ENCODE peak calls at places on chromosomes 16 and 17, in four cellular contexts. One of them, this sample, is unnamed.

GRCh38 chr16:56950051-56950450 is 11.7 kb upstream of the CETP start:
- DNase-seq in left ventricle myocardium inferior: no peak
- DNase-seq in tibial artery: peak; percentile 54
- DNase-seq in upper lobe of right lung: no peak
- DNase-seq in this sample: no peak

GRCh38 chr17:78717431-78717980 is 64.6 kb downstream of the CYTH1 start:
- DNase-seq in left ventricle myocardium inferior: no peak
- DNase-seq in tibial artery: no peak
- DNase-seq in upper lobe of right lung: no peak
- DNase-seq in this sample: no peak

GRCh38 chr16:1319041-1319440 is 9.6 kb downstream of the UBE2I start:
- DNase-seq in left ventricle myocardium inferior: no peak
- DNase-seq in tibial artery: no peak
- DNase-seq in upper lobe of right lung: no peak
- DNase-seq in this sample: no peak

GRCh38 chr17:62627219-62627903 is at the start of gene MRC2:
- DNase-seq in left ventricle myocardium inferior: peak; percentile 74
- DNase-seq in tibial artery: peak; percentile 86
- DNase-seq in upper lobe of right lung: peak; percentile 89
- DNase-seq in this sample: peak; percentile 94

GRCh38 chr17:64920026-64920418 is 744 bp upstream of the LRRC37A3 start:
- DNase-seq in left ventricle myocardium inferior: no peak
- DNase-seq in tibial artery: no peak
- DNase-seq in upper lobe of right lung: no peak
- DNase-seq in this sample: peak; percentile 48

GRCh38 chr16:28136751-28137434 is 73.4 kb upstream of the GSG1L start:
- DNase-seq in left ventricle myocardium inferior: no peak
- DNase-seq in tibial artery: no peak
- DNase-seq in upper lobe of right lung: no peak
- DNase-seq in this sample: no peak

GRCh38 chr16:29862383-29862883 is 593 bp downstream of the CDIPT start:
- DNase-seq in left ventricle myocardium inferior: peak; percentile 24
- DNase-seq in tibial artery: no peak
- DNase-seq in upper lobe of right lung: no peak
- DNase-seq in this sample: no peak

GRCh38 chr17:44345497-44346026 is 460 bp downstream of the GRN start:
- DNase-seq in left ventricle myocardium inferior: no peak
- DNase-seq in tibial artery: no peak
- DNase-seq in upper lobe of right lung: no peak
- DNase-seq in this sample: peak; percentile 74

GRCh38 chr17:14672830-14673229 is 371.9 kb downstream of the HS3ST3B1 start:
- DNase-seq in left ventricle myocardium inferior: no peak
- DNase-seq in tibial artery: no peak
- DNase-seq in upper lobe of right lung: no peak
- DNase-seq in this sample: peak; percentile 40

GRCh38 chr16:26344976-26345375 is 653.2 kb downstream of the HS3ST4 start:
- DNase-seq in left ventricle myocardium inferior: no peak
- DNase-seq in tibial artery: no peak
- DNase-seq in upper lobe of right lung: no peak
- DNase-seq in this sample: no peak

GRCh38 chr17:79845601-79845949 is 6.3 kb upstream of the CBX4 start:
- DNase-seq in left ventricle myocardium inferior: no peak
- DNase-seq in tibial artery: no peak
- DNase-seq in upper lobe of right lung: no peak
- DNase-seq in this sample: no peak

GRCh38 chr16:75402821-75403475 is 30.4 kb downstream of the CFDP1 start:
- DNase-seq in left ventricle myocardium inferior: no peak
- DNase-seq in tibial artery: no peak
- DNase-seq in upper lobe of right lung: no peak
- DNase-seq in this sample: no peak

GRCh38 chr16:86363057-86363490 is 147.3 kb upstream of the FOXF1 start:
- DNase-seq in left ventricle myocardium inferior: no peak
- DNase-seq in tibial artery: no peak
- DNase-seq in upper lobe of right lung: no peak
- DNase-seq in this sample: no peak

GRCh38 chr16:27639588-27640276 is 89.8 kb downstream of the KATNIP start:
- DNase-seq in left ventricle myocardium inferior: no peak
- DNase-seq in tibial artery: no peak
- DNase-seq in upper lobe of right lung: no peak
- DNase-seq in this sample: no peak

GRCh38 chr16:86593913-86594312 is 15.6 kb downstream of the FOXL1 start:
- DNase-seq in left ventricle myocardium inferior: no peak
- DNase-seq in tibial artery: peak; percentile 39
- DNase-seq in upper lobe of right lung: no peak
- DNase-seq in this sample: no peak

GRCh38 chr17:35161281-35161761 is 13.7 kb downstream of the UNC45B start:
- DNase-seq in left ventricle myocardium inferior: no peak
- DNase-seq in tibial artery: peak; percentile 1
- DNase-seq in upper lobe of right lung: no peak
- DNase-seq in this sample: no peak

GRCh38 chr17:37585066-37585465 is 24.2 kb downstream of the SYNRG start:
- DNase-seq in left ventricle myocardium inferior: no peak
- DNase-seq in tibial artery: no peak
- DNase-seq in upper lobe of right lung: no peak
- DNase-seq in this sample: no peak

GRCh38 chr16:87153326-87153725 is 163.9 kb downstream of the C16orf95 start:
- DNase-seq in left ventricle myocardium inferior: no peak
- DNase-seq in tibial artery: no peak
- DNase-seq in upper lobe of right lung: no peak
- DNase-seq in this sample: no peak

GRCh38 chr17:66748578-66748977 is 86.3 kb upstream of the CACNG5 start:
- DNase-seq in left ventricle myocardium inferior: no peak
- DNase-seq in tibial artery: peak; percentile 4
- DNase-seq in upper lobe of right lung: no peak
- DNase-seq in this sample: no peak

GRCh38 chr17:6444573-6445335 is 499 bp downstream of the PIMREG start:
- DNase-seq in left ventricle myocardium inferior: no peak
- DNase-seq in tibial artery: no peak
- DNase-seq in upper lobe of right lung: no peak
- DNase-seq in this sample: no peak

GRCh38 chr16:64311241-64311640 is 810.6 kb downstream of the CDH11 start:
- DNase-seq in left ventricle myocardium inferior: no peak
- DNase-seq in tibial artery: no peak
- DNase-seq in upper lobe of right lung: no peak
- DNase-seq in this sample: no peak

GRCh38 chr16:87924041-87924851 is 12.1 kb downstream of the CA5A start:
- DNase-seq in left ventricle myocardium inferior: no peak
- DNase-seq in tibial artery: no peak
- DNase-seq in upper lobe of right lung: no peak
- DNase-seq in this sample: no peak

GRCh38 chr17:79840204-79840988 is 1.2 kb upstream of the CBX4 start:
- DNase-seq in left ventricle myocardium inferior: peak; percentile 80
- DNase-seq in tibial artery: peak; percentile 88
- DNase-seq in upper lobe of right lung: peak; percentile 85
- DNase-seq in this sample: peak; percentile 88

GRCh38 chr16:55559933-55560516 is 6.5 kb upstream of the CAPNS2 start:
- DNase-seq in left ventricle myocardium inferior: no peak
- DNase-seq in tibial artery: no peak
- DNase-seq in upper lobe of right lung: no peak
- DNase-seq in this sample: no peak

GRCh38 chr16:55566432-55567175 is at the start of gene CAPNS2:
- DNase-seq in left ventricle myocardium inferior: no peak
- DNase-seq in tibial artery: no peak
- DNase-seq in upper lobe of right lung: peak; percentile 61
- DNase-seq in this sample: no peak

GRCh38 chr16:55561319-55561848 is 5.1 kb upstream of the CAPNS2 start:
- DNase-seq in left ventricle myocardium inferior: no peak
- DNase-seq in tibial artery: no peak
- DNase-seq in upper lobe of right lung: no peak
- DNase-seq in this sample: no peak

GRCh38 chr16:55563797-55564196 is 2.7 kb upstream of the CAPNS2 start:
- DNase-seq in left ventricle myocardium inferior: no peak
- DNase-seq in tibial artery: no peak
- DNase-seq in upper lobe of right lung: no peak
- DNase-seq in this sample: no peak

GRCh38 chr16:55562936-55563335 is 3.5 kb upstream of the CAPNS2 start:
- DNase-seq in left ventricle myocardium inferior: no peak
- DNase-seq in tibial artery: no peak
- DNase-seq in upper lobe of right lung: no peak
- DNase-seq in this sample: no peak
- H3K27ac ChIP-seq in left ventricle myocardium inferior: peak overlapping the region; percentile 16
- H3K27ac ChIP-seq in tibial artery: no peak overlapping the region
- H3K27ac ChIP-seq in upper lobe of right lung: no peak overlapping the region
- H3K27ac ChIP-seq in this sample: no peak overlapping the region

DNA sequence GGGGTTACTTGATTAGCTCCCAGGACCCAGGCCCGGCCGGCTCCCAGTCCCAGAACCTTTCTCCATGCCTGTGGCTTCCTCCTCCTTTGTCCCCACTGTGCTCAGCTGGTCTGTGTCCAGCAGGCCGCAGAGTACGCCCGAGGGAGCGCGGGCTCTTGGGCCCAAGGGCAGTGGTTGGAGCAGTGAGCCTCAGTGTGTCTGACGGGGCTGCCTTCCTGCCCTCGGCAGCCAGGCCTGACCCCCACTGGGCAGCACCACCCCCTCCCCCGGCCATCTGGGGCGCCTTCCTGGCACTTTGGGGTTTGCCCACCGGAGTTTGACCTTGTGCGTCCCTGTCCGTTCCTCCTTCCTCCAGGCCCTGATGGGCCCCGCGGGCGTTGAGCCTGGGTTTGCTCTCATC is 62.4 kb upstream of the PVALEF start:
- DNase-seq in left ventricle myocardium inferior: no peak
- DNase-seq in tibial artery: no peak
- DNase-seq in upper lobe of right lung: no peak
- DNase-seq in this sample: no peak
- H3K27ac ChIP-seq in left ventricle myocardium inferior: no peak overlapping the region
- H3K27ac ChIP-seq in tibial artery: no peak overlapping the region
- H3K27ac ChIP-seq in upper lobe of right lung: no peak overlapping the region
- H3K27ac ChIP-seq in this sample: no peak overlapping the region

DNA sequence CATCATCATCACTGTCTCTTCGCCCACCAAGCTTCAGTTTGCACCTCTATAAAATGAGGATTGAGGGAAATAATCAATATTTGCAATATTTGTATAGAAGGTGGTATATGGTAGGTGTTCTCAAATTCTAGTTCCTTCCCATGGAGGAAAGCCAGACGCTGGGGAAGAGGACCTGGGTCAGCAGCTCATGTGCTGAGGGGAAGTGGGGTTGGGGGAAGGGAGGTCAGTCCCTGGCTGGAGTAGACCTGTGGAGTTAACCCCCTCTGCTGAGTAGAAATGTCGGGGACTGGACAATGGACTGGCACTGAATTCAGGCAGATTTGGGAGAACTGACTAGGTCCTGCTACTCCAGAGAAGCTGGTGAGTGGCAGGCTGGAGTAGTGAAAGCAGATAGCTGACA is 12.8 kb upstream of the ITGB3 start:
- DNase-seq in left ventricle myocardium inferior: no peak
- DNase-seq in tibial artery: no peak
- DNase-seq in upper lobe of right lung: no peak
- DNase-seq in this sample: no peak
- H3K27ac ChIP-seq in left ventricle myocardium inferior: peak overlapping the region; percentile 82
- H3K27ac ChIP-seq in tibial artery: peak overlapping the region; percentile 87
- H3K27ac ChIP-seq in upper lobe of right lung: no peak overlapping the region
- H3K27ac ChIP-seq in this sample: no peak overlapping the region

GRCh38 chr17:74253036-74253435 is 21.0 kb upstream of the DNAI2 start:
- DNase-seq in left ventricle myocardium inferior: no peak
- DNase-seq in tibial artery: no peak
- DNase-seq in upper lobe of right lung: no peak
- DNase-seq in this sample: no peak

GRCh38 chr17:74249966-74250365 is 24.1 kb upstream of the DNAI2 start:
- DNase-seq in left ventricle myocardium inferior: no peak
- DNase-seq in tibial artery: no peak
- DNase-seq in upper lobe of right lung: no peak
- DNase-seq in this sample: no peak

GRCh38 chr17:74251051-74251450 is 23.0 kb upstream of the DNAI2 start:
- DNase-seq in left ventricle myocardium inferior: no peak
- DNase-seq in tibial artery: no peak
- DNase-seq in upper lobe of right lung: no peak
- DNase-seq in this sample: no peak

GRCh38 chr17:74257311-74257710 is 16.7 kb upstream of the DNAI2 start:
- DNase-seq in left ventricle myocardium inferior: no peak
- DNase-seq in tibial artery: no peak
- DNase-seq in upper lobe of right lung: no peak
- DNase-seq in this sample: no peak

GRCh38 chr17:74252272-74252671 is 21.8 kb upstream of the DNAI2 start:
- DNase-seq in left ventricle myocardium inferior: no peak
- DNase-seq in tibial artery: no peak
- DNase-seq in upper lobe of right lung: no peak
- DNase-seq in this sample: no peak
- H3K27ac ChIP-seq in left ventricle myocardium inferior: no peak overlapping the region
- H3K27ac ChIP-seq in tibial artery: no peak overlapping the region
- H3K27ac ChIP-seq in upper lobe of right lung: no peak overlapping the region
- H3K27ac ChIP-seq in this sample: no peak overlapping the region

GRCh38 chr16:70572926-70573270 is 49.3 kb downstream of the SF3B3 start:
- DNase-seq in left ventricle myocardium inferior: no peak
- DNase-seq in tibial artery: no peak
- DNase-seq in upper lobe of right lung: no peak
- DNase-seq in this sample: no peak
- H3K27ac ChIP-seq in left ventricle myocardium inferior: peak overlapping the region; percentile 84
- H3K27ac ChIP-seq in tibial artery: peak overlapping the region; percentile 64
- H3K27ac ChIP-seq in upper lobe of right lung: peak overlapping the region; percentile 48
- H3K27ac ChIP-seq in this sample: peak overlapping the region; percentile 70

DNA sequence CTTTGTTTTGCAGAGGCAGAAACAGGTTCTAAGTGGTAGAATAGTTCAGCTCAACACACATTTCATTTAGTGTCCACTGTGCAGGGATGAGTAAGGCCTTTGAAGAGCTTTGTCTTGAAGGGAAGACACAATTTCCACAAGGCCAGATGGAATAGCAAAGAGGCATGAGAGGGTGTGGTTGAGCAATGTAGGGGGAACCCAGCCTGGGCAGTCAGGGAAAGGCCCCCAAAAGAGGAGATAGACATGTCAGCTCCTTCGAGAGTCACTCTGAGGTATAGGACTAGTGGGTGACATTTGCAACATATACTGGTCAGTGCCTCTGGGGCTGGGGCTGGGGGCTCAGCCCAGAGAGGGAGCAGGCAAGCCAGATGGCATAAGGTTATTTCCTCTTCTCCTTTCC is 7.0 kb downstream of the ALKBH5 start:
- DNase-seq in left ventricle myocardium inferior: no peak
- DNase-seq in tibial artery: no peak
- DNase-seq in upper lobe of right lung: no peak
- DNase-seq in this sample: no peak
- H3K27ac ChIP-seq in left ventricle myocardium inferior: peak overlapping the region; percentile 74
- H3K27ac ChIP-seq in tibial artery: peak overlapping the region; percentile 5
- H3K27ac ChIP-seq in upper lobe of right lung: peak overlapping the region; percentile 42
- H3K27ac ChIP-seq in this sample: no peak overlapping the region

This sample was measured in aorta.